ENCODE peak calls at places on chromosomes 5 and 9, in seven cellular contexts. One of them, this sample, is unnamed.

GRCh38 chr5:20229286-20230005 is 241.4 kb upstream of the CDH18 start:
- DNase-seq in SK-N-SH: no peak
- DNase-seq in mammary epithelial cell: no peak
- DNase-seq in GM20000: no peak
- DNase-seq in Caco-2: no peak
- DNase-seq in osteocyte: no peak
- DNase-seq in lower lobe of right lung: no peak
- DNase-seq in this sample: no peak

GRCh38 chr5:100575815-100576214 is 40.6 kb downstream of the FAM174A start:
- DNase-seq in osteocyte: no peak
- DNase-seq in GM20000: no peak
- DNase-seq in Caco-2: no peak
- DNase-seq in mammary epithelial cell: no peak
- DNase-seq in lower lobe of right lung: no peak
- DNase-seq in SK-N-SH: no peak
- DNase-seq in this sample: no peak

GRCh38 chr9:10366171-10366779 is 246.5 kb downstream of the PTPRD start:
- DNase-seq in lower lobe of right lung: no peak
- DNase-seq in osteocyte: no peak
- DNase-seq in mammary epithelial cell: peak
- DNase-seq in SK-N-SH: peak
- DNase-seq in GM20000: peak
- DNase-seq in Caco-2: peak
- DNase-seq in this sample: no peak

GRCh38 chr9:109974143-109974917 is 194.3 kb downstream of the PALM2AKAP2 start:
- DNase-seq in mammary epithelial cell: no peak
- DNase-seq in osteocyte: no peak
- DNase-seq in SK-N-SH: no peak
- DNase-seq in lower lobe of right lung: peak
- DNase-seq in GM20000: peak
- DNase-seq in Caco-2: no peak
- DNase-seq in this sample: no peak

GRCh38 chr5:93620487-93621339 is 37.7 kb downstream of the NR2F1 start:
- DNase-seq in GM20000: peak
- DNase-seq in lower lobe of right lung: peak
- DNase-seq in osteocyte: peak
- DNase-seq in SK-N-SH: peak
- DNase-seq in mammary epithelial cell: peak
- DNase-seq in Caco-2: peak
- DNase-seq in this sample: no peak

GRCh38 chr5:149141224-149141956 is at the start of gene ABLIM3:
- DNase-seq in Caco-2: peak
- DNase-seq in lower lobe of right lung: peak
- DNase-seq in GM20000: peak
- DNase-seq in mammary epithelial cell: peak
- DNase-seq in SK-N-SH: peak
- DNase-seq in osteocyte: peak
- DNase-seq in this sample: peak

GRCh38 chr5:87831499-87831898 is 418.8 kb upstream of the CCNH start:
- DNase-seq in Caco-2: no peak
- DNase-seq in SK-N-SH: no peak
- DNase-seq in mammary epithelial cell: no peak
- DNase-seq in GM20000: no peak
- DNase-seq in lower lobe of right lung: no peak
- DNase-seq in osteocyte: no peak
- DNase-seq in this sample: no peak

GRCh38 chr9:30713279-30713678 is 1671.2 kb upstream of the ACO1 start:
- DNase-seq in SK-N-SH: peak
- DNase-seq in GM20000: no peak
- DNase-seq in lower lobe of right lung: no peak
- DNase-seq in mammary epithelial cell: no peak
- DNase-seq in Caco-2: no peak
- DNase-seq in osteocyte: no peak
- DNase-seq in this sample: no peak

GRCh38 chr9:125989090-125989501 is 241.9 kb downstream of the PBX3 start:
- DNase-seq in osteocyte: no peak
- DNase-seq in GM20000: no peak
- DNase-seq in mammary epithelial cell: no peak
- DNase-seq in lower lobe of right lung: peak
- DNase-seq in Caco-2: no peak
- DNase-seq in SK-N-SH: no peak
- DNase-seq in this sample: no peak

GRCh38 chr5:56852228-56853000 is 37.1 kb downstream of the MAP3K1 start:
- DNase-seq in SK-N-SH: no peak
- DNase-seq in GM20000: no peak
- DNase-seq in lower lobe of right lung: no peak
- DNase-seq in Caco-2: no peak
- DNase-seq in osteocyte: no peak
- DNase-seq in mammary epithelial cell: peak
- DNase-seq in this sample: no peak

GRCh38 chr5:56858777-56859442 is 43.6 kb downstream of the MAP3K1 start:
- DNase-seq in Caco-2: no peak
- DNase-seq in lower lobe of right lung: no peak
- DNase-seq in SK-N-SH: no peak
- DNase-seq in GM20000: no peak
- DNase-seq in osteocyte: no peak
- DNase-seq in mammary epithelial cell: no peak
- DNase-seq in this sample: no peak

GRCh38 chr5:56854920-56855319 is 39.6 kb downstream of the MAP3K1 start:
- DNase-seq in GM20000: no peak
- DNase-seq in mammary epithelial cell: no peak
- DNase-seq in Caco-2: no peak
- DNase-seq in SK-N-SH: no peak
- DNase-seq in lower lobe of right lung: no peak
- DNase-seq in osteocyte: no peak
- DNase-seq in this sample: no peak

GRCh38 chr5:56853710-56854109 is 38.4 kb downstream of the MAP3K1 start:
- DNase-seq in mammary epithelial cell: no peak
- DNase-seq in Caco-2: no peak
- DNase-seq in GM20000: no peak
- DNase-seq in osteocyte: no peak
- DNase-seq in lower lobe of right lung: no peak
- DNase-seq in SK-N-SH: no peak
- DNase-seq in this sample: no peak

DNA sequence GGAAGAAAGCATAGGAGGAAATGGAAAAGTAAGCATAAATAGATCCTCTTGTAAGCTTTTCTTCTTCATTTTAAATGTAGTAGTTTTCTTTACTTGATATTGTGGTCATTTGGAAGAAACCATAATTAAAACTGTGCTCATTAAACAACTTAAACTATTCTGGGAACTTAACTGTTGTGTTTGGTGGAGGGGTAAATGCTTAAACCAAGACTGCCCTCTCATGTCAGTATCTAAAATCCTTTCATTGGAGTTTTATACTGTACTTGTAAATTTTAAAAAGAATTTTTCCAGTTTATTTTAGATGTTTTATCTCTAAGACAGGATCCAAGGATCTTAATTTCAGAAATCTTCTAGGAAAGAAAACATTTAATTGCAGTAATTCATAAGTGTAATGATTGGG is 41.4 kb downstream of the MAP3K1 start:
- DNase-seq in lower lobe of right lung: no peak
- DNase-seq in osteocyte: no peak
- DNase-seq in SK-N-SH: no peak
- DNase-seq in mammary epithelial cell: no peak
- DNase-seq in Caco-2: no peak
- DNase-seq in GM20000: no peak
- DNase-seq in this sample: no peak
- TF ChIP-seq CTCF in lower lobe of right lung: no peak
- TF ChIP-seq CTCF in osteocyte: no peak
- TF ChIP-seq CTCF in SK-N-SH: peak
- TF ChIP-seq CTCF in mammary epithelial cell: no peak
- TF ChIP-seq CTCF in Caco-2: no peak
- TF ChIP-seq CTCF in GM20000: no peak
- TF ChIP-seq CTCF in this sample: no peak

DNA sequence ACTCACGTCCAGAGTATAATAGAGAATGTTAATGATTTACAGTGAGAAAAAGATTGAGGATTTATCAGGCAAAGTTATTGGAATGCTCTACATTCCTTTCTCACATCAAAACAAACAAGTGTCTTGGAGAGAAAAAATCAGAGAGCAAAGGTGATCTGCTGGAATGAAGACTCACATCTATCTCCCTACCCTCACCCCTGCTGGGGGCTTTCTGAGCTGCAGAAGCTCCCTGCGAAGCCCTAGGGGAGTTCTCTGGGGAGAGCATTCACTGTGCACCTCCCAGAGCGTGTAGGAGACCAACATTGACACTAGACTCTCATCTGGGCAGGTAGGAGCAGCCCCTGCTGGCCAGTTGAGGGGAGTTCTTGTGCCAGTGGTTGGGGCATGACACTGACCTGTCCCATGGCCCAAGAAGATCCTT is 76.6 kb upstream of the ADAMTS16 start:
- DNase-seq in mammary epithelial cell: no peak
- DNase-seq in Caco-2: peak
- DNase-seq in GM20000: peak
- DNase-seq in SK-N-SH: peak
- DNase-seq in lower lobe of right lung: no peak
- DNase-seq in osteocyte: no peak
- DNase-seq in this sample: no peak
- TF ChIP-seq CTCF in mammary epithelial cell: no peak
- TF ChIP-seq CTCF in Caco-2: peak
- TF ChIP-seq CTCF in GM20000: peak
- TF ChIP-seq CTCF in SK-N-SH: peak
- TF ChIP-seq CTCF in lower lobe of right lung: no peak
- TF ChIP-seq CTCF in osteocyte: no peak
- TF ChIP-seq CTCF in this sample: peak

DNA sequence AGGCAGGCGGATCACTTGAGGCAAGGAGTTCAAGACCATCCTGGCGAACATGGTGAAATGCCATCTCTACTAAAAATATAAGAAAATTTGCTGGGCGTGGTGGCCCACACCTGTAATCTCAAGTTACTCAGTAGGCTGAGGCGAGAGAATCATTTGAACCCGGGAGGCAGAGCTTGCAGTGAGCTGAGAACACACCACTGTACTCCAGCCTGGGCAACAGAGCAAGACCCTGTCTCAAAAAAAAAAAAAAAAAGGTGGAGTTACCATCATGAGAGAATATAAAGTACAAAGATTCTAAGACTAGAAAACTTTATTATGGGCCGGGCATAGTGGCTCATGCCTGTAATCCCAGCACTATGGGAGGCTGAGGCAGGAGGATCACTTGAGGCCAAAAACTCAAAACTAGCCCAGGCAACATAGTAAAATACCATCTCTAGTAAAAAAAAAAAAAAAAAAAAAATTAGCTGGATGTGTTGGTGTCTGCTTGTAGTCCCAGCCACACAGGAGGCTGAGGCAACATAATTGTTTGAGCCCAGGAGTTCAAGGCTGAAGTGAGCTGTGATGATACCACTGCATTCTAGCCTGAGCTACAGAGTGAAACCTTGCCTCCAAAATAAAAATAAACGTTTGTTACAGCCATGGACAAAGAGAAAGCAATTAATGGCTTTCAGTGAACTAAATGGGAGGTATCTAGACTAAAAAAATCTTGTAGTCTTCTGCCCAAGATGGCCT is 12.9 kb downstream of the ANXA2R start:
- DNase-seq in mammary epithelial cell: no peak
- DNase-seq in SK-N-SH: no peak
- DNase-seq in Caco-2: no peak
- DNase-seq in osteocyte: no peak
- DNase-seq in GM20000: no peak
- DNase-seq in lower lobe of right lung: no peak
- DNase-seq in this sample: no peak
- TF ChIP-seq CTCF in mammary epithelial cell: no peak
- TF ChIP-seq CTCF in SK-N-SH: no peak
- TF ChIP-seq CTCF in Caco-2: no peak
- TF ChIP-seq CTCF in osteocyte: no peak
- TF ChIP-seq CTCF in GM20000: no peak
- TF ChIP-seq CTCF in lower lobe of right lung: no peak
- TF ChIP-seq CTCF in this sample: no peak

GRCh38 chr9:69546265-69546664 is 125.9 kb downstream of the APBA1 start:
- DNase-seq in mammary epithelial cell: no peak
- DNase-seq in Caco-2: peak
- DNase-seq in GM20000: no peak
- DNase-seq in SK-N-SH: peak
- DNase-seq in lower lobe of right lung: no peak
- DNase-seq in osteocyte: no peak
- DNase-seq in this sample: no peak
- TF ChIP-seq CTCF in mammary epithelial cell: peak
- TF ChIP-seq CTCF in Caco-2: no peak
- TF ChIP-seq CTCF in GM20000: no peak
- TF ChIP-seq CTCF in SK-N-SH: peak
- TF ChIP-seq CTCF in lower lobe of right lung: no peak
- TF ChIP-seq CTCF in osteocyte: peak
- TF ChIP-seq CTCF in this sample: no peak

GRCh38 chr5:162607879-162608278 is 540.3 kb downstream of the GABRG2 start:
- DNase-seq in Caco-2: no peak
- DNase-seq in GM20000: no peak
- DNase-seq in SK-N-SH: peak
- DNase-seq in mammary epithelial cell: no peak
- DNase-seq in lower lobe of right lung: no peak
- DNase-seq in osteocyte: no peak
- DNase-seq in this sample: no peak
- TF ChIP-seq CTCF in Caco-2: peak
- TF ChIP-seq CTCF in GM20000: no peak
- TF ChIP-seq CTCF in SK-N-SH: peak
- TF ChIP-seq CTCF in mammary epithelial cell: no peak
- TF ChIP-seq CTCF in lower lobe of right lung: no peak
- TF ChIP-seq CTCF in osteocyte: peak
- TF ChIP-seq CTCF in this sample: peak

GRCh38 chr9:98050351-98050750 is 6.2 kb upstream of the NANS start:
- DNase-seq in osteocyte: no peak
- DNase-seq in GM20000: no peak
- DNase-seq in mammary epithelial cell: no peak
- DNase-seq in lower lobe of right lung: no peak
- DNase-seq in Caco-2: no peak
- DNase-seq in SK-N-SH: no peak
- DNase-seq in this sample: no peak

GRCh38 chr9:98057095-98057799 is 715 bp downstream of the NANS start:
- DNase-seq in lower lobe of right lung: no peak
- DNase-seq in mammary epithelial cell: peak
- DNase-seq in SK-N-SH: no peak
- DNase-seq in GM20000: no peak
- DNase-seq in osteocyte: no peak
- DNase-seq in Caco-2: no peak
- DNase-seq in this sample: no peak

GRCh38 chr9:98056403-98057094 is at the start of gene NANS:
- DNase-seq in lower lobe of right lung: peak
- DNase-seq in GM20000: peak
- DNase-seq in Caco-2: peak
- DNase-seq in SK-N-SH: peak
- DNase-seq in mammary epithelial cell: peak
- DNase-seq in osteocyte: peak
- DNase-seq in this sample: peak

GRCh38 chr9:98049668-98050067 is 6.9 kb upstream of the NANS start:
- DNase-seq in GM20000: no peak
- DNase-seq in mammary epithelial cell: no peak
- DNase-seq in SK-N-SH: no peak
- DNase-seq in osteocyte: no peak
- DNase-seq in lower lobe of right lung: no peak
- DNase-seq in Caco-2: no peak
- DNase-seq in this sample: no peak

GRCh38 chr9:98054376-98054951 is 2.1 kb upstream of the NANS start:
- DNase-seq in SK-N-SH: no peak
- DNase-seq in mammary epithelial cell: no peak
- DNase-seq in osteocyte: no peak
- DNase-seq in Caco-2: no peak
- DNase-seq in GM20000: no peak
- DNase-seq in lower lobe of right lung: no peak
- DNase-seq in this sample: no peak
- TF ChIP-seq CTCF in SK-N-SH: no peak
- TF ChIP-seq CTCF in mammary epithelial cell: no peak
- TF ChIP-seq CTCF in osteocyte: no peak
- TF ChIP-seq CTCF in Caco-2: no peak
- TF ChIP-seq CTCF in GM20000: no peak
- TF ChIP-seq CTCF in lower lobe of right lung: no peak
- TF ChIP-seq CTCF in this sample: no peak

GRCh38 chr9:130030821-130031481 is 12.0 kb downstream of the FNBP1 start:
- DNase-seq in GM20000: no peak
- DNase-seq in SK-N-SH: no peak
- DNase-seq in lower lobe of right lung: no peak
- DNase-seq in Caco-2: no peak
- DNase-seq in mammary epithelial cell: no peak
- DNase-seq in osteocyte: no peak
- DNase-seq in this sample: no peak
- TF ChIP-seq CTCF in GM20000: no peak
- TF ChIP-seq CTCF in SK-N-SH: no peak
- TF ChIP-seq CTCF in lower lobe of right lung: no peak
- TF ChIP-seq CTCF in Caco-2: no peak
- TF ChIP-seq CTCF in mammary epithelial cell: no peak
- TF ChIP-seq CTCF in osteocyte: no peak
- TF ChIP-seq CTCF in this sample: no peak

This sample was measured in progenitor cell of endocrine pancreas.